ENCODE peak calls at places on chromosome 6, in ten cellular contexts. T is astrocyte, C is pancreas, H is SJSA1, M is HepG2, J is cardiac muscle cell, D is fibroblast of lung, B is aorta, O is spleen, W is right atrium auricular region. Y is an unnamed sample. For H3K9me3 and H3K36me3, the result is how much of the 10 kb centered on the place peaks cover.

GRCh38 chr6:8657522-8657921 is 222.2 kb upstream of the SLC35B3 start:
- DNase-seq in B (no peak), H (no peak), J (no peak), D (no peak), W (no peak), M (no peak), T (no peak), O (no peak), C (no peak), Y (no peak)

GRCh38 chr6:151763938-151764680 is 43.4 kb upstream of the ESR1 start:
- DNase-seq in D (peak), B (peak), J (peak), C (peak), T (peak), W (peak), H (peak), M (peak), O (peak), Y (peak)

GRCh38 chr6:110877569-110877968 is 3.0 kb downstream of the AMD1 start:
- DNase-seq in C (no peak), B (no peak), W (no peak), T (no peak), O (no peak), H (no peak), M (no peak), J (no peak), D (no peak), Y (no peak)

GRCh38 chr6:124683507-124683906 is 278.7 kb upstream of the RNF217 start:
- DNase-seq in D (no peak), C (no peak), B (no peak), H (no peak), W (no peak), O (no peak), J (no peak), T (no peak), M (no peak), Y (no peak)

GRCh38 chr6:4169028-4169789 is 33.8 kb upstream of the ECI2 start:
- DNase-seq in T (peak), H (no peak), O (no peak), J (no peak), C (no peak), D (peak), M (no peak), W (no peak), B (no peak), Y (no peak)

GRCh38 chr6:169701218-169701952 is 444 bp downstream of the WDR27 start:
- DNase-seq in B (no peak), J (no peak), H (no peak), W (no peak), O (no peak), T (peak), C (no peak), M (no peak), D (no peak), Y (peak)

GRCh38 chr6:133242761-133243590 is 1.8 kb downstream of the EYA4 start:
- DNase-seq in H (no peak), M (no peak), T (no peak), J (peak), W (no peak), O (no peak), D (peak), B (no peak), C (no peak), Y (peak)

GRCh38 chr6:119717942-119718341 is 368.4 kb upstream of the MAN1A1 start:
- DNase-seq in D (no peak), O (no peak), B (no peak), J (no peak), W (no peak), C (no peak), H (no peak), M (no peak), T (no peak), Y (no peak)

GRCh38 chr6:28943557-28944411 is 20.0 kb upstream of the TRIM27 start:
- DNase-seq in M (peak), T (peak), B (peak), W (peak), J (peak), H (peak), O (peak), C (peak), D (peak), Y (peak)

GRCh38 chr6:155264704-155265320 is 999 bp downstream of the CLDN20 start:
- DNase-seq in W (no peak), B (no peak), H (no peak), O (no peak), C (no peak), J (no peak), T (no peak), M (no peak), D (no peak), Y (peak)

GRCh38 chr6:322940-323729 is 30.8 kb downstream of the DUSP22 start:
- DNase-seq in J (no peak), T (no peak), C (no peak), H (no peak), D (no peak), W (no peak), M (no peak), O (peak), B (peak), Y (no peak)

GRCh38 chr6:323730-324088 is 31.4 kb downstream of the DUSP22 start:
- DNase-seq in B (no peak), C (no peak), T (no peak), H (no peak), W (no peak), J (no peak), M (no peak), D (no peak), O (no peak), Y (no peak)

GRCh38 chr6:324729-325125 is 32.4 kb downstream of the DUSP22 start:
- DNase-seq in W (no peak), D (no peak), C (no peak), O (peak), H (no peak), B (peak), M (no peak), J (no peak), T (no peak), Y (no peak)

GRCh38 chr6:322205-322930 is 30.1 kb downstream of the DUSP22 start:
- DNase-seq in B (peak), O (no peak), H (no peak), J (no peak), T (no peak), D (no peak), C (no peak), M (no peak), W (no peak), Y (no peak)

DNA sequence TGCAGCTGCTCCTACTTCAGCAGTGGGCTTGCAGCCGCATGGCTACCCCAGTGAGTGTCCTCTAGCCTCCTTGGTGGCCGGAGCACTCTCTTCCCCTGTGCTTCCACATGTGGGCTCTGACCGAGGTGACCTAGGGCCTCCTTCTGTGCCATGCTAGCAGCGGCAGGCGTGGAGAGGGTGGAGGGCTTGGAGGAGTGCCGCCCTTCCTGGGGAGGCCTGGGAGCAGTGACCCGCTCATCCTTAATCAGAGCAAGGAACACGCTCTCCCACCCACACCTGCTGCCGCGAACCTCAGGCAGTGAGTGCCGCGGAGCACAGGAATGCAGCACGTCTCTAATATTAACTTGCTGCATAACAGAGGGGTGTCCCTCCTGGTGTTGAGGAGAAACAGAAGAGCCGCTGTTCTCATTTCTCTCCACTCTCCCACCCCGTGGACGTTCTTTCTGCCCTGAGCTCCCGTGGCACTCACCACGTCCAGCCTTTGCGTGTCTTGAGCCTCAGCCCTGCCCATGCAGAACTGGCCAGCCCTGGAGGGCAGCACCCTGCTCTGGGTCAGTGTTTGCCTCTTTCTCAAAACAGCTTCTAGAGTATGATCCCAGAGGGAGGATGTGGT is 31.9 kb downstream of the DUSP22 start:
- DNase-seq in T (no peak), D (no peak), C (no peak), W (no peak), B (peak), O (peak), M (no peak), H (no peak), J (no peak), Y (no peak)
- H3K9me3 ChIP-seq in T (under half), D (under half), C (under half), W (under half), B (under half), O (under half), M (under half), H (under half), J (under half), Y (under half)

DNA sequence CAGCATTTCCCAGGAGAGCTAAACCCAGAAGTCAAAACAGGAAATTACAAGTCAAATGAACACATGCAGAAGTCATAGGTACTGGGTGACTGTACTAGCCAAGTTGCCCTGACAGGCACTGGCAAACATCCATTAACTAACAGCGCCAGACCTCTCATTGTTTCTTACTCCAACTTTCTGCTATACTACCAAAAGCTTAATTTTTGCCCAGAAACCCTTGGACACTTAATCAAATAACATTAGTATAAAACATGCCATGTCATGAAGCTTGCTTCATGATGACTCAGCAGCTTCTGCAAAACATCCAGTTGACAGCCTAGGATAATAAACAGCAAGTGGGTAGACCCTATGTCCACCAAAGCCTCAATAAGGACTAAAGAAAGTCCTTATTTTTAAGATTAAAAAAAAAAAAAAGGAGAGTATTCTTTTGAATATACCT is 3.5 kb downstream of the NUP153 start:
- DNase-seq in T (peak), O (no peak), J (no peak), C (no peak), W (no peak), D (peak), B (no peak), M (peak), H (peak), Y (peak)
- H3K4me3 ChIP-seq in T (peak), O (no peak), J (no peak), C (no peak), W (no peak), D (no peak), B (no peak), M (peak), H (no peak), Y (peak)

GRCh38 chr6:82178759-82179112 is 68.8 kb downstream of the IBTK start:
- DNase-seq in W (no peak), J (no peak), O (no peak), H (no peak), C (no peak), T (no peak), B (no peak), D (peak), M (no peak), Y (no peak)

GRCh38 chr6:82179415-82179814 is 68.1 kb downstream of the IBTK start:
- DNase-seq in H (no peak), M (no peak), C (no peak), B (no peak), J (no peak), T (no peak), W (no peak), D (peak), O (no peak), Y (no peak)

GRCh38 chr6:82185948-82186347 is 61.6 kb downstream of the IBTK start:
- DNase-seq in H (no peak), T (no peak), J (no peak), D (peak), C (no peak), B (no peak), W (no peak), O (no peak), M (no peak), Y (no peak)

GRCh38 chr6:82182756-82183155 is 64.8 kb downstream of the IBTK start:
- DNase-seq in B (no peak), M (no peak), C (no peak), H (no peak), T (peak), W (no peak), O (no peak), J (no peak), D (peak), Y (no peak)

DNA sequence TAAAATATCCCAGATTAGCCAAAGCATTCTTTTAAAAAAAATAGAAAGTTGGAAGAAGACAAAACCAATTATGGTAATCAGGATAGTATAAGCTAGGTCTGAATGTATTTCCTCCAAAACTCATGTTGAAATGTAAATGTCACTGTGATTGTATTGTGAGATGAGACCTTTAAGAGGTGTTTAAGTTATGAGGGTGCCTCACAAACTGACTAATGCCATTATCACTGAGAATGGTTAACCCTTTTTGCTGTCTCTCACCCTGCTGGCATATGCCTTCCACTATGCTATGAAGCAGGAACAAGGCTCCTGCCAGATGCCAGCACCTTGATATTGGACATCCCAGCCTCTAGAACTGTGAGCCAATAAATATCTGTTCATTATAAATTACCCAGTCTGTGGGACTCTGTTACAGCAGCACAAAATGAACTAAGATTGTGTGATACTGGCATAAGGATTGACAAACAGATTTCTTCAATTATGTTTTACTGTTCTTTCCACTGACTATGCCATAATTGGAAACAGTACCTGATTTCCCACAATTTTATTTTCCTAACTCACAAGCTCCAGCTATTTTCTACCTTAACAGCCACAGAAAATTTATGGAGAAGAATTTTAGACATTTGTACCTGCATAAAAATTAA is 63.8 kb downstream of the IBTK start:
- DNase-seq in J (no peak), W (no peak), H (no peak), T (no peak), O (no peak), C (no peak), M (no peak), D (no peak), B (no peak), Y (no peak)
- H3K36me3 ChIP-seq in J (under half), W (under half), H (half or more), T (under half), O (under half), C (under half), M (under half), D (under half), B (under half), Y (half or more)

DNA sequence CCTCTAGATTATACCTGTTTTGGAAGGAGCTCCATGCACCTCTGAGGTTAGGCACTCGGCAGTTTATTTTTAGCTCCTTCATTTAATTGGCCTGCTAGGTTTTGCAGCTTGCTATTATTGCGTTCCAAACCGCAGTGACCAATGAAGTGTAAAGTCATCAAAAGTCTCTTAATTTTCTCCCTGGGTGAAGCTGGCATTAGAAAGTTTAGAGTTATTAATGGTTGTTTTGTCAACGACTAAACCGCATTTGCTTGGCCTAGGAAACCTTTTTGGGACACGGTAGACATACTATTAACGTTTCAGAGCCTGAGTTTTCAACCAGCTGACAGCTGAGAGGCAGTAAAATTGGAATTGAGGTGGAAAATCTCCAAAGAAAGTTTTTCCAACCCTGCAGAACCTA is 60.1 kb downstream of the RFPL4B start:
- DNase-seq in O (no peak), T (peak), M (no peak), J (no peak), B (no peak), H (no peak), C (no peak), D (no peak), W (no peak), Y (no peak)
- H3K9me3 ChIP-seq in O (under half), T (under half), M (under half), J (under half), B (under half), H (under half), C (under half), D (under half), W (under half), Y (under half)

DNA sequence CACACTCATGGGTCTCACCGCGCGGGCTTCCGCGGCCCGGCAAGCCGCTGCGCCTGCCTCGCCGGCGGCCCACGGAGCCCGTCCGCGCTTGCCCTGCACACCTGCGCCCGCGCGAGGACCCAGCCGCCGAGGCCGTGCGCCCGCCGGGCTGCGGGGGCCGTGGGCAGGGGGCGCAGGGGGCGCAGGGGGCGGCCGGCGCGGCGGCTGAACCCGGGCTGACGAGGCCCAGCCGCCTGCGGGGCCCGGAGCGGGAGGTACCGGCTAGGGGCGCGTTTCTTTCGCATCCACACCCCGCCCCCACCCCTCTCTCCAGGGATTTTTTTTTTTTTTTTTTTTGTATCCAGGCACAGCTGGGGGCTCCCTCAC is 43.8 kb upstream of the OSTM1 start:
- DNase-seq in T (no peak), J (no peak), H (no peak), B (no peak), W (no peak), M (no peak), C (no peak), O (no peak), D (no peak), Y (no peak)
- H3K4me3 ChIP-seq in T (peak), J (no peak), H (peak), B (peak), W (peak), M (peak), C (peak), O (peak), D (peak), Y (peak)

GRCh38 chr6:143505537-143505936 is 6.0 kb downstream of the FUCA2 start:
- DNase-seq in H (no peak), T (no peak), C (no peak), O (no peak), D (no peak), J (no peak), W (no peak), B (no peak), M (no peak), Y (no peak)

GRCh38 chr6:143506620-143507019 is 4.9 kb downstream of the FUCA2 start:
- DNase-seq in T (no peak), D (no peak), O (no peak), C (no peak), M (no peak), W (no peak), J (no peak), H (no peak), B (no peak), Y (no peak)

GRCh38 chr6:143504369-143504768 is 7.2 kb downstream of the FUCA2 start:
- DNase-seq in B (no peak), J (no peak), W (no peak), H (no peak), T (no peak), M (no peak), O (no peak), D (peak), C (no peak), Y (no peak)

GRCh38 chr6:143506199-143506598 is 5.3 kb downstream of the FUCA2 start:
- DNase-seq in D (no peak), M (no peak), B (no peak), O (no peak), J (no peak), W (no peak), H (no peak), C (no peak), T (no peak), Y (no peak)

DNA sequence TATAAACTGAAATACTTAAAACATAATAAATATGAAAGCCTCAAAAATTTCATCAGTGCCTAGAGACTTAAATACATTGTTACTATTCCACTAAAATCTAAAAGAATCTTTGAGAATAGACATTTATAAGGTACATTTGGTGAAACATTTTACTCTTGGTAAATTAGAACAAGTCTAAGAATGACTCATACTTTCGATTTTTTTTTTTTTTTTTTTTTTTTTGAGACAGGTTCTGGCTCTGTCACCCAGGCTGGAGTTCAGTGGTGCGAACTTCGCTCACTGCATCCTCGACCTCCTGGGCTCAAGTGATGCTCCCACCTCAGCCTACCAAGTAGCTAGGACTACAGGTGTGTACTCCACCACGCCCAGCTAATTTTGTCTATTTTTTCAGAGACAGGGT is 6.4 kb downstream of the FUCA2 start:
- DNase-seq in D (no peak), T (no peak), B (no peak), O (no peak), W (no peak), C (no peak), M (no peak), H (no peak), J (no peak), Y (no peak)
- H3K36me3 ChIP-seq in D (under half), T (under half), B (under half), O (under half), W (under half), C (under half), M (under half), H (under half), J (under half), Y (half or more)